ENCODE peak calls at places on chromosome 1, in six cellular contexts. M is AG09319; B is EH; N is mesenteric fat pad; V is stimulated activated CD4-positive, alpha-beta T cell treated with anti-CD3 and anti-CD28 coated beads, Interleukin-4, amount 100 ng/mL, for 1 hour; T is left cardiac atrium. K is an unnamed sample.

GRCh38 chr1:197923013-197923412 is 5.8 kb downstream of the LHX9 start:
- DNase-seq in M (no peak), B (no peak), N (no peak), V (no peak), T (no peak), K (no peak)

GRCh38 chr1:26081267-26082019 is 14.0 kb upstream of the TRIM63 start:
- DNase-seq in M (no peak), B (no peak), N (no peak), V (no peak), T (peak), K (no peak)

GRCh38 chr1:12448746-12449177 is 169.2 kb downstream of the DHRS3 start:
- DNase-seq in M (no peak), B (peak), N (no peak), V (no peak), T (no peak), K (no peak)

GRCh38 chr1:4174291-4175200 is 274.5 kb upstream of the C1orf174 start:
- DNase-seq in M (no peak), B (no peak), N (peak), V (no peak), T (no peak), K (no peak)

GRCh38 chr1:24910210-24910609 is 19.9 kb downstream of the RUNX3 start:
- DNase-seq in M (no peak), B (no peak), N (no peak), V (no peak), T (no peak), K (no peak)

GRCh38 chr1:151372411-151372934 is at the start of gene SELENBP1:
- DNase-seq in M (peak), B (peak), N (peak), V (no peak), T (peak), K (no peak)

GRCh38 chr1:26291939-26292338 is 12.1 kb downstream of the SH3BGRL3 start:
- DNase-seq in M (no peak), B (no peak), N (no peak), V (no peak), T (no peak), K (no peak)

GRCh38 chr1:71294178-71294577 is 213.3 kb upstream of the ZRANB2 start:
- DNase-seq in M (no peak), B (no peak), N (no peak), V (no peak), T (no peak), K (no peak)

GRCh38 chr1:169091480-169091941 is 15.0 kb upstream of the ATP1B1 start:
- DNase-seq in M (no peak), B (peak), N (no peak), V (no peak), T (no peak), K (no peak)

GRCh38 chr1:181097242-181097641 is 8.7 kb downstream of the IER5 start:
- DNase-seq in M (no peak), B (peak), N (peak), V (no peak), T (no peak), K (no peak)

GRCh38 chr1:220528679-220529529 is 968 bp downstream of the MARK1 start:
- DNase-seq in M (no peak), B (no peak), N (no peak), V (no peak), T (peak), K (no peak)

GRCh38 chr1:14443164-14443787 is 155.2 kb upstream of the KAZN start:
- DNase-seq in M (no peak), B (peak), N (no peak), V (no peak), T (no peak), K (no peak)

K was measured in activated naive CD4-positive, alpha-beta T cell treated with Interleukin-2 at 50 U/mL for 16 hours.